ENCODE peak calls at places on chromosomes 6 and 20, in eight cellular contexts. M is GM04503; O is AG08396; E is choroid plexus epithelial cell; N is activated CD4-positive, alpha-beta memory T cell treated with anti-CD3 and anti-CD28 coated beads, Interleukin-2, amount 10 ng/mL, durations not matched to agents 7 days and 5 days; G is astrocyte; R is HCT116; X is stimulated activated CD4-positive, alpha-beta T cell treated with anti-CD3 and anti-CD28 coated beads, TNF-alpha, amount 100 ng/mL, for 48 hours. W is an unnamed sample.

GRCh38 chr6:90233994-90234393 is 62.6 kb downstream of the BACH2 start:
- DNase-seq in M (no peak), O (no peak), E (no peak), N (peak; percentile 85), G (no peak), R (no peak), X (no peak), W (no peak)

GRCh38 chr6:105805581-105806023 is 280.5 kb upstream of the PRDM1 start:
- DNase-seq in M (no peak), O (no peak), E (peak; percentile 28), N (no peak), G (peak; percentile 27), R (no peak), X (no peak), W (no peak)

GRCh38 chr20:7772376-7772775 is 167.9 kb downstream of the HAO1 start:
- DNase-seq in M (no peak), O (peak; percentile 30), E (peak; percentile 58), N (no peak), G (peak; percentile 81), R (no peak), X (no peak), W (no peak)

GRCh38 chr6:17012421-17013225 is 89.2 kb upstream of the STMND1 start:
- DNase-seq in M (no peak), O (peak; percentile 36), E (peak; percentile 83), N (no peak), G (peak; percentile 46), R (no peak), X (no peak), W (no peak)

GRCh38 chr6:84522135-84522535 is 242.3 kb downstream of the TBX18 start:
- DNase-seq in M (peak; percentile 76), O (peak; percentile 41), E (peak; percentile 94), N (no peak), G (peak; percentile 94), R (peak; percentile 29), X (no peak), W (no peak)

GRCh38 chr6:5151295-5151954 is 66.3 kb downstream of the PPP1R3G start:
- DNase-seq in M (no peak), O (no peak), E (no peak), N (no peak), G (no peak), R (no peak), X (no peak), W (no peak)

GRCh38 chr20:25044660-25045342 is 13.1 kb downstream of the ACSS1 start:
- DNase-seq in M (no peak), O (no peak), E (no peak), N (no peak), G (no peak), R (no peak), X (no peak), W (no peak)

GRCh38 chr20:53599039-53599362 is 5.4 kb upstream of the ZNF217 start:
- DNase-seq in M (no peak), O (no peak), E (no peak), N (no peak), G (no peak), R (no peak), X (no peak), W (no peak)

GRCh38 chr6:34723203-34723602 is 26.6 kb upstream of the ILRUN start:
- DNase-seq in M (no peak), O (no peak), E (peak; percentile 62), N (no peak), G (no peak), R (no peak), X (no peak), W (no peak)

GRCh38 chr6:44529506-44529905 is 142.0 kb downstream of the CDC5L start:
- DNase-seq in M (no peak), O (no peak), E (no peak), N (no peak), G (no peak), R (no peak), X (no peak), W (no peak)

GRCh38 chr6:99590728-99591672 is 15.6 kb upstream of the PRDM13 start:
- DNase-seq in M (no peak), O (no peak), E (no peak), N (no peak), G (no peak), R (no peak), X (no peak), W (no peak)

GRCh38 chr20:16158090-16158975 is 414.9 kb downstream of the KIF16B start:
- DNase-seq in M (no peak), O (no peak), E (no peak), N (no peak), G (no peak), R (no peak), X (no peak), W (no peak)

GRCh38 chr20:5402903-5403531 is 86.3 kb upstream of the PROKR2 start:
- DNase-seq in M (no peak), O (peak; percentile 12), E (peak; percentile 63), N (peak; percentile 20), G (no peak), R (no peak), X (no peak), W (peak; percentile 9)

GRCh38 chr20:41287327-41287726 is 30.2 kb downstream of the ZHX3 start:
- DNase-seq in M (peak; percentile 58), O (peak; percentile 29), E (peak; percentile 86), N (no peak), G (peak; percentile 92), R (no peak), X (no peak), W (no peak)

GRCh38 chr20:9427977-9428607 is 86.3 kb upstream of the LAMP5 start:
- DNase-seq in M (no peak), O (no peak), E (no peak), N (no peak), G (no peak), R (no peak), X (no peak), W (no peak)

GRCh38 chr6:16184129-16184528 is 54.3 kb upstream of the GMPR start:
- DNase-seq in M (no peak), O (peak; percentile 40), E (peak; percentile 39), N (peak; percentile 25), G (no peak), R (peak; percentile 48), X (no peak), W (no peak)

GRCh38 chr6:11208267-11208666 is 24.2 kb downstream of the NEDD9 start:
- DNase-seq in M (no peak), O (no peak), E (no peak), N (no peak), G (no peak), R (no peak), X (no peak), W (no peak)

GRCh38 chr6:12170351-12171079 is 119.6 kb upstream of the EDN1 start:
- DNase-seq in M (no peak), O (no peak), E (no peak), N (no peak), G (no peak), R (no peak), X (no peak), W (no peak)